ENCODE peak calls at places on chromosomes 13 and 19, in five cellular contexts. M, P, D, H and S are unnamed samples.

GRCh38 chr19:44050740-44051653 is 839 bp upstream of the ZNF223 start:
- DNase-seq in P (peak), M (no peak), H (no peak), D (no peak), S (no peak)

GRCh38 chr19:49749055-49749716 is 13.9 kb downstream of the TSKS start:
- DNase-seq in D (peak), P (peak), H (no peak), M (peak), S (no peak)

GRCh38 chr19:49338691-49339363 is 3.6 kb downstream of the CD37 start:
- DNase-seq in P (peak), D (peak), H (peak), M (no peak), S (peak)

GRCh38 chr19:33110201-33110910 is 21.6 kb upstream of the WDR88 start:
- DNase-seq in M (no peak), H (no peak), P (no peak), D (peak), S (no peak)

GRCh38 chr13:95643814-95644598 is 500 bp downstream of the DZIP1 start:
- DNase-seq in P (peak), H (no peak), D (peak), M (no peak), S (no peak)

GRCh38 chr13:28045861-28046260 is 54.5 kb downstream of the FLT3 start:
- DNase-seq in P (no peak), D (no peak), H (no peak), M (no peak), S (no peak)

GRCh38 chr13:28637714-28638355 is 21.1 kb upstream of the POMP start:
- DNase-seq in M (no peak), P (peak), H (no peak), D (peak), S (no peak)

GRCh38 chr13:27008733-27009132 is 162.9 kb downstream of the USP12 start:
- DNase-seq in P (no peak), D (no peak), M (no peak), H (no peak), S (no peak)

GRCh38 chr19:55483681-55484361 is 1.2 kb upstream of the NAT14 start:
- DNase-seq in P (no peak), H (no peak), D (no peak), M (no peak), S (peak)

GRCh38 chr13:24043590-24044350 is 116.8 kb upstream of the SPATA13 start:
- DNase-seq in H (no peak), D (peak), P (no peak), M (no peak), S (no peak)

GRCh38 chr13:20400774-20401173 is 124.9 kb downstream of the CRYL1 start:
- DNase-seq in P (no peak), M (no peak), H (no peak), D (no peak), S (no peak)

GRCh38 chr13:106656214-106656613 is 88.3 kb upstream of the ARGLU1 start:
- DNase-seq in H (no peak), D (no peak), P (no peak), M (no peak), S (no peak)

GRCh38 chr13:21297452-21297851 is 121.0 kb downstream of the MRPL57 start:
- DNase-seq in M (no peak), P (no peak), H (no peak), D (no peak), S (no peak)

GRCh38 chr19:45817010-45817724 is 2.1 kb upstream of the RSPH6A start:
- DNase-seq in P (peak), H (peak), M (peak), D (peak), S (peak)

GRCh38 chr19:45079911-45080469 is 930 bp downstream of the GEMIN7 start:
- DNase-seq in P (peak), H (peak), D (no peak), M (no peak), S (no peak)

GRCh38 chr13:104975272-104975671 is 1560.2 kb downstream of the EFNB2 start:
- DNase-seq in P (no peak), H (no peak), D (no peak), M (no peak), S (no peak)

GRCh38 chr19:33186835-33187540 is 7.1 kb upstream of the LRP3 start:
- DNase-seq in D (no peak), H (no peak), P (no peak), M (no peak), S (no peak)

GRCh38 chr19:58556633-58557252 is 1.7 kb downstream of the UBE2M start:
- DNase-seq in D (no peak), M (no peak), P (no peak), H (no peak), S (no peak)

GRCh38 chr19:53333071-53333465 is 481 bp upstream of the ZNF845 start:
- DNase-seq in H (no peak), M (no peak), D (no peak), P (peak), S (no peak)

GRCh38 chr13:39892731-39893293 is 237.3 kb downstream of the COG6 start:
- DNase-seq in P (no peak), D (peak), H (no peak), M (no peak), S (no peak)

GRCh38 chr19:39592381-39592780 is 9.9 kb upstream of the LGALS13 start:
- DNase-seq in H (no peak), D (no peak), M (no peak), P (no peak), S (no peak)

GRCh38 chr13:98976338-98976737 is 1.5 kb downstream of the DOCK9 start:
- DNase-seq in D (no peak), H (no peak), M (no peak), P (no peak), S (no peak)

GRCh38 chr19:18736415-18737336 is 53.2 kb downstream of the CRTC1 start:
- DNase-seq in P (no peak), D (no peak), H (no peak), M (no peak), S (no peak)

GRCh38 chr19:17244618-17245534 is 843 bp downstream of the NR2F6 start:
- DNase-seq in D (no peak), H (no peak), P (peak), M (no peak), S (no peak)

GRCh38 chr13:76882431-76882830 is 3.8 kb downstream of the KCTD12 start:
- DNase-seq in D (peak), M (no peak), H (no peak), P (no peak), S (no peak)

GRCh38 chr19:46863818-46864629 is 3.2 kb downstream of the ARHGAP35 start:
- DNase-seq in P (peak), D (peak), M (no peak), H (no peak), S (peak)

GRCh38 chr19:29528350-29528945 is 2.7 kb downstream of the VSTM2B start:
- DNase-seq in D (peak), M (peak), P (peak), H (peak), S (peak)

GRCh38 chr13:110275931-110276552 is 30.9 kb downstream of the COL4A1 start:
- DNase-seq in M (no peak), P (no peak), H (no peak), D (no peak), S (no peak)

GRCh38 chr13:82147526-82147925 is 1734.7 kb downstream of the SLITRK1 start:
- DNase-seq in D (no peak), P (no peak), H (no peak), M (no peak), S (no peak)

GRCh38 chr13:79442706-79443105 is 36.7 kb upstream of the RBM26 start:
- DNase-seq in M (no peak), H (no peak), P (no peak), D (no peak), S (no peak)

GRCh38 chr19:54178581-54179261 is 5.8 kb upstream of the TMC4 start:
- DNase-seq in M (no peak), P (peak), D (no peak), H (peak), S (no peak)

GRCh38 chr13:99464441-99464949 is 36.8 kb upstream of the TM9SF2 start:
- DNase-seq in D (no peak), M (no peak), H (no peak), P (no peak), S (no peak)

GRCh38 chr19:47637550-47637949 is 28.6 kb downstream of the BICRA start:
- DNase-seq in D (no peak), M (no peak), H (no peak), P (no peak), S (no peak)

GRCh38 chr13:26989261-26990007 is 182.2 kb downstream of the USP12 start:
- DNase-seq in D (no peak), H (no peak), P (no peak), M (no peak), S (no peak)

GRCh38 chr13:18943721-18944391 is 237.8 kb downstream of the TUBA3C start:
- DNase-seq in M (no peak), P (no peak), H (no peak), D (no peak), S (no peak)

GRCh38 chr19:12611361-12611699 is 610 bp downstream of the ZNF791 start:
- DNase-seq in M (peak), H (no peak), P (peak), D (peak), S (no peak)

GRCh38 chr19:21483589-21484170 is 21.7 kb upstream of the ZNF429 start:
- DNase-seq in D (no peak), M (no peak), P (peak), H (peak), S (peak)

DNA sequence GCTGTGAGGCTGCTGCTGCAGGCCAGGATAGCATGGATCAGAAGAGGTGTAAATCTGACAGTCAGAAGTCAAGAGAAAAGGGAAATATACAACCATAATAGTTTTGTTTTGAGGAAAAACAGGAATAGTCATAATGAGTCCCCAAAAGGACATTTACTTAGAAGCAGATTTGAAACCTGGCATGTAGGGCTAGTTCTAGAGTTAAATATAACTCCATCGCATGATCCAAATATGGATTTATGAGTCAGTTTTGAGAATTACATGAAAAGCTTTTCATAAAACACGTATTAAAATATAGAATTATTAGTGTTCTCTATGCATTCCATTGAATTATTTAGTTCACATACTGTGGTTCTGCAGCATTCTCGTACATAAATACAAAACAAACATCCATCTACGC is 422.5 kb downstream of the KLF5 start:
- DNase-seq in P (no peak), H (no peak), M (no peak), D (no peak), S (no peak)
- TF ChIP-seq POLR2AphosphoS5 in P (no peak), H (no peak), M (no peak), D (no peak), S (no peak)

GRCh38 chr13:91400094-91400462 is 1.7 kb downstream of the GPC5 start:
- DNase-seq in M (no peak), H (no peak), D (no peak), P (peak), S (no peak)

GRCh38 chr13:91399189-91400093 is 1.0 kb downstream of the GPC5 start:
- DNase-seq in H (no peak), D (no peak), M (no peak), P (peak), S (no peak)

GRCh38 chr13:91397595-91397994 is 826 bp upstream of the GPC5 start:
- DNase-seq in H (no peak), M (no peak), D (no peak), P (no peak), S (no peak)

GRCh38 chr13:91401916-91402315 is 3.5 kb downstream of the GPC5 start:
- DNase-seq in D (no peak), M (no peak), H (no peak), P (no peak), S (no peak)

GRCh38 chr13:91398413-91399188 is at the start of gene GPC5:
- DNase-seq in H (peak), D (peak), M (peak), P (peak), S (peak)
- TF ChIP-seq EZH2 in H (no peak), D (peak), M (no peak), P (peak), S (no peak)

GRCh38 chr19:41535029-41535622 is 40.8 kb upstream of the CEACAM21 start:
- DNase-seq in M (no peak), H (no peak), P (no peak), D (peak), S (no peak)
- TF ChIP-seq POLR2AphosphoS5 in M (no peak), H (no peak), P (no peak), D (no peak), S (no peak)

GRCh38 chr19:35292986-35293732 is 1.2 kb downstream of the MAG start:
- DNase-seq in H (no peak), P (no peak), D (no peak), M (no peak), S (no peak)
- TF ChIP-seq EZH2 in H (no peak), P (no peak), D (no peak), M (no peak), S (no peak)